ENCODE peak calls at places on chromosomes 16 and 17, in ten cellular contexts. O is lower lobe of right lung; A is Peyer's patch; X is GM23338; J is tibial artery; D is upper lobe of right lung; S is spleen; V is CD8-positive, alpha-beta T cell; W is WERI-Rb-1; Q is A549. G is an unnamed sample.
A peak's percentile ranks its signal among the peaks of the same experiment; 100 is the strongest.

GRCh38 chr17:77422104-77422782 is 281.5 kb downstream of the SEC14L1 start:
- DNase-seq in V (no peak), A (no peak), J (no peak), O (no peak), Q (peak; percentile 57), S (no peak), D (no peak), X (no peak), W (no peak), G (no peak)

GRCh38 chr17:3761061-3761917 is 37.6 kb downstream of the HASPIN start:
- DNase-seq in W (no peak), X (no peak), S (no peak), O (no peak), J (no peak), Q (no peak), D (no peak), A (no peak), V (no peak), G (no peak)

GRCh38 chr16:6177781-6178180 is 1080.2 kb upstream of the EEF2KMT start:
- DNase-seq in S (no peak), X (no peak), W (no peak), A (no peak), V (no peak), D (no peak), O (no peak), Q (no peak), J (no peak), G (no peak)

GRCh38 chr16:86942469-86943175 is 364.3 kb downstream of the FOXL1 start:
- DNase-seq in O (no peak), Q (no peak), X (no peak), V (no peak), J (no peak), S (no peak), D (peak; percentile 11), W (no peak), A (no peak), G (peak; percentile 83)

GRCh38 chr16:2528161-2529060 is 2.8 kb downstream of the CEMP1 start:
- DNase-seq in W (no peak), A (no peak), D (peak; percentile 63), V (no peak), J (no peak), Q (no peak), S (peak; percentile 78), X (no peak), O (peak; percentile 48), G (no peak)

GRCh38 chr16:12801511-12802042 is 2.1 kb downstream of the CPPED1 start:
- DNase-seq in W (no peak), V (no peak), S (no peak), D (no peak), X (no peak), O (no peak), Q (peak; percentile 39), A (no peak), J (no peak), G (peak; percentile 93)

GRCh38 chr16:27405546-27406451 is 3.8 kb downstream of the IL21R start:
- DNase-seq in O (no peak), X (no peak), V (no peak), J (no peak), A (no peak), S (no peak), Q (no peak), D (no peak), W (no peak), G (no peak)

GRCh38 chr17:492015-492399 is 139.4 kb upstream of the RPH3AL start:
- DNase-seq in X (no peak), W (no peak), O (no peak), J (no peak), V (no peak), D (no peak), A (no peak), S (peak; percentile 72), Q (no peak), G (no peak)

GRCh38 chr17:49101054-49101534 is 31.5 kb upstream of the B4GALNT2 start:
- DNase-seq in X (no peak), O (no peak), S (no peak), A (no peak), Q (no peak), W (no peak), D (no peak), J (no peak), V (no peak), G (peak; percentile 83)

GRCh38 chr16:80968386-80969113 is 38.1 kb downstream of the CMC2 start:
- DNase-seq in D (no peak), J (no peak), X (no peak), O (no peak), V (no peak), W (no peak), S (no peak), Q (peak; percentile 66), A (no peak), G (peak; percentile 62)
- TF ChIP-seq CTCF in D (no peak), J (no peak), X (no peak), O (no peak), V (no peak), W (no peak), S (no peak), Q (no peak), A (no peak), G (no peak)

GRCh38 chr16:64590516-64590915 is 531.3 kb downstream of the CDH11 start:
- DNase-seq in D (no peak), V (no peak), A (no peak), J (no peak), S (no peak), X (no peak), Q (peak; percentile 11), W (no peak), O (no peak), G (peak; percentile 51)
- H3K4me3 ChIP-seq in D (no peak overlapping the region), V (no peak overlapping the region), A (no peak overlapping the region), J (no peak overlapping the region), S (no peak overlapping the region), X (no peak overlapping the region), Q (no peak overlapping the region), W (no peak overlapping the region), O (no peak overlapping the region), G (no peak overlapping the region)

GRCh38 chr17:62818491-62818890 is 10.4 kb upstream of the MARCHF10 start:
- DNase-seq in Q (no peak), O (no peak), V (no peak), S (no peak), D (no peak), X (no peak), W (no peak), J (no peak), A (no peak), G (no peak)

GRCh38 chr17:62822080-62822904 is 14.2 kb upstream of the MARCHF10 start:
- DNase-seq in S (no peak), A (no peak), W (no peak), V (no peak), J (no peak), O (no peak), D (no peak), X (no peak), Q (no peak), G (peak; percentile 31)

GRCh38 chr17:62819511-62820221 is 11.6 kb upstream of the MARCHF10 start:
- DNase-seq in Q (peak; percentile 96), A (no peak), J (no peak), X (peak; percentile 64), V (no peak), W (peak; percentile 44), S (no peak), O (peak; percentile 83), D (peak; percentile 84), G (peak; percentile 99)

GRCh38 chr17:62823111-62823895 is 15.2 kb upstream of the MARCHF10 start:
- DNase-seq in J (no peak), X (no peak), S (no peak), A (no peak), Q (peak; percentile 60), W (no peak), O (no peak), V (no peak), D (no peak), G (no peak)

GRCh38 chr17:62821213-62822079 is 13.3 kb upstream of the MARCHF10 start:
- DNase-seq in Q (no peak), S (no peak), J (no peak), D (no peak), W (no peak), A (no peak), V (no peak), O (no peak), X (no peak), G (peak; percentile 33)
- H3K27ac ChIP-seq in Q (peak overlapping the region; percentile 91), S (peak overlapping the region; percentile 30), J (no peak overlapping the region), D (no peak overlapping the region), W (no peak overlapping the region), A (no peak overlapping the region), V (no peak overlapping the region), O (no peak overlapping the region), X (no peak overlapping the region), G (peak overlapping the region; percentile 96)

GRCh38 chr17:10790491-10791401 is 13.2 kb downstream of the TMEM238L start:
- DNase-seq in S (no peak), X (no peak), V (no peak), D (no peak), O (no peak), A (no peak), Q (no peak), J (no peak), W (no peak), G (no peak)

GRCh38 chr17:10792156-10792555 is 11.7 kb downstream of the TMEM238L start:
- DNase-seq in O (no peak), V (no peak), A (no peak), X (no peak), J (no peak), Q (no peak), D (no peak), W (no peak), S (no peak), G (no peak)

GRCh38 chr17:10797848-10798328 is 6.0 kb downstream of the TMEM238L start:
- DNase-seq in S (no peak), Q (no peak), X (no peak), V (no peak), A (no peak), D (no peak), O (no peak), W (no peak), J (no peak), G (no peak)

GRCh38 chr17:10789694-10790271 is 14.1 kb downstream of the TMEM238L start:
- DNase-seq in Q (no peak), J (no peak), X (no peak), D (no peak), V (no peak), O (no peak), W (no peak), S (no peak), A (no peak), G (no peak)

DNA sequence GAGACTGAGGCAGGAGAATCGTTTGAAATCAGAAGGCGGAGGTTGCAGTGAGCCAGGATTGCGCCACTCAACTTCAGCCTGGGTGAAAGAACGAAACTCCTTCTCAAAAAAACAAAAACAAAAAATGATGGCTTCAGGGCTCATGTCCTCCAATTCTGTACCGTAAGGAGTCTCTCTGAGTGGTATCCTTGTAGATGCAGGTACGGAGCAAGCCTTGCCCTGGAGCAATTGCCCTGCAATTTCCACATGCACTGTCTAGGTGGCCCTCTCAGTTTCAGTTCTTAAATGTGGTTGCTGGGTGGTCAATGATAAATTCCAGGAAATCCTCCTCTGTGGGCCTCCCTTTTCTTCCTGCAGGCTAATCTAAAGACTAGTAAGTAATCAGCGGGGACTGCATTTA is 10.6 kb downstream of the TMEM238L start:
- DNase-seq in Q (no peak), X (no peak), O (no peak), W (no peak), J (no peak), A (no peak), S (no peak), D (no peak), V (no peak), G (no peak)
- TF ChIP-seq CTCF in Q (no peak), X (no peak), O (no peak), W (no peak), J (no peak), A (no peak), S (no peak), D (no peak), V (no peak), G (no peak)

G was measured in brain microvascular endothelial cell.